ENCODE peak calls at places on chromosomes 4 and X, in eight cellular contexts. E, G, F, U, K, M, L and I are unnamed samples.

GRCh38 chrX:85930099-85930498 is 117.3 kb downstream of the CHM start:
- DNase-seq in E (no peak), G (no peak), F (no peak), U (no peak), K (no peak), M (no peak), L (no peak), I (no peak)

GRCh38 chr4:181498148-181498547 is 745.1 kb upstream of the TENM3 start:
- DNase-seq in E (no peak), G (no peak), F (no peak), U (no peak), K (no peak), M (no peak), L (no peak), I (no peak)

GRCh38 chr4:84698962-84699671 is 116.2 kb downstream of the CDS1 start:
- DNase-seq in E (no peak), G (no peak), F (no peak), U (no peak), K (no peak), M (no peak), L (no peak), I (no peak)

GRCh38 chrX:150363561-150364346 is 637 bp downstream of the MAMLD1 start:
- DNase-seq in E (no peak), G (peak; percentile 27), F (peak; percentile 58), U (peak; percentile 37), K (peak; percentile 52), M (peak; percentile 19), L (no peak), I (peak; percentile 43)

GRCh38 chr4:74114234-74114633 is 15.2 kb upstream of the CXCL2 start:
- DNase-seq in E (peak; percentile 81), G (no peak), F (peak; percentile 90), U (peak; percentile 85), K (no peak), M (no peak), L (no peak), I (no peak)

GRCh38 chrX:10008483-10009056 is 41.4 kb downstream of the CLDN34 start:
- DNase-seq in E (no peak), G (no peak), F (peak; percentile 67), U (no peak), K (no peak), M (no peak), L (no peak), I (no peak)

GRCh38 chr4:8726344-8726851 is 133.8 kb downstream of the CPZ start:
- DNase-seq in E (no peak), G (no peak), F (no peak), U (no peak), K (no peak), M (no peak), L (no peak), I (no peak)

GRCh38 chr4:87995435-87995834 is 12.0 kb upstream of the PKD2 start:
- DNase-seq in E (no peak), G (no peak), F (no peak), U (no peak), K (no peak), M (no peak), L (no peak), I (no peak)

GRCh38 chrX:67601771-67602170 is 58.0 kb downstream of the AR start:
- DNase-seq in E (no peak), G (no peak), F (peak; percentile 36), U (peak; percentile 31), K (no peak), M (no peak), L (no peak), I (no peak)

GRCh38 chr4:173135241-173135847 is 33.3 kb upstream of the GALNT7 start:
- DNase-seq in E (peak; percentile 62), G (no peak), F (peak; percentile 62), U (peak; percentile 66), K (no peak), M (no peak), L (no peak), I (no peak)

GRCh38 chrX:24025741-24026402 is 1.1 kb downstream of the KLHL15 start:
- DNase-seq in E (peak; percentile 16), G (no peak), F (peak; percentile 60), U (peak; percentile 87), K (peak; percentile 23), M (no peak), L (no peak), I (no peak)

GRCh38 chrX:145825896-145826295 is 8.3 kb downstream of the SLITRK2 start:
- DNase-seq in E (peak; percentile 23), G (no peak), F (peak; percentile 0), U (peak; percentile 14), K (no peak), M (no peak), L (no peak), I (peak; percentile 34)